ENCODE peak calls at places on chromosome 10, in four cellular contexts. S is K562, B is HepG2, Q is H1. K is an unnamed sample.
A peak's percentile ranks its signal among the peaks of the same experiment; 100 is the strongest.

GRCh38 chr10:118444016-118444415 is 101.9 kb upstream of the FAM204A start:
- DNase-seq in S (no peak), B (no peak), Q (no peak), K (no peak)

GRCh38 chr10:117878626-117879025 is 168.1 kb downstream of the RAB11FIP2 start:
- DNase-seq in S (no peak), B (no peak), Q (no peak), K (no peak)

GRCh38 chr10:59337254-59337653 is 25.1 kb downstream of the FAM13C start:
- DNase-seq in S (no peak), B (peak; percentile 21), Q (no peak), K (no peak)

GRCh38 chr10:11035318-11035920 is 17.7 kb downstream of the CELF2 start:
- DNase-seq in S (no peak), B (no peak), Q (no peak), K (no peak)

GRCh38 chr10:82394122-82394521 is 519.1 kb downstream of the NRG3 start:
- DNase-seq in S (no peak), B (no peak), Q (no peak), K (no peak)

GRCh38 chr10:102994551-102995295 is 76.6 kb downstream of the CNNM2 start:
- DNase-seq in S (no peak), B (no peak), Q (no peak), K (no peak)

GRCh38 chr10:102395677-102396197 is at the start of gene NFKB2:
- DNase-seq in S (no peak), B (no peak), Q (no peak), K (no peak)

GRCh38 chr10:101564490-101564991 is 23.5 kb downstream of the POLL start:
- DNase-seq in S (no peak), B (no peak), Q (no peak), K (no peak)

GRCh38 chr10:8130973-8131911 is 76.8 kb downstream of the GATA3 start:
- DNase-seq in S (no peak), B (no peak), Q (no peak), K (peak; percentile 54)

GRCh38 chr10:77890097-77890496 is 36.5 kb downstream of the DLG5 start:
- DNase-seq in S (peak; percentile 60), B (no peak), Q (peak; percentile 84), K (no peak)

GRCh38 chr10:21523557-21524008 is 1.9 kb downstream of the SKIDA1 start:
- DNase-seq in S (no peak), B (peak; percentile 54), Q (no peak), K (no peak)

GRCh38 chr10:44517635-44518034 is 132.7 kb upstream of the CXCL12 start:
- DNase-seq in S (peak; percentile 50), B (peak; percentile 10), Q (peak; percentile 66), K (no peak)

GRCh38 chr10:528173-529165 is 161.0 kb downstream of the DIP2C start:
- DNase-seq in S (no peak), B (no peak), Q (no peak), K (no peak)

GRCh38 chr10:12067336-12067735 is 1.4 kb upstream of the DHTKD1 start:
- DNase-seq in S (no peak), B (no peak), Q (no peak), K (no peak)

GRCh38 chr10:49322371-49323170 is 23.6 kb downstream of the C10orf71 start:
- DNase-seq in S (no peak), B (no peak), Q (peak; percentile 39), K (no peak)

DNA sequence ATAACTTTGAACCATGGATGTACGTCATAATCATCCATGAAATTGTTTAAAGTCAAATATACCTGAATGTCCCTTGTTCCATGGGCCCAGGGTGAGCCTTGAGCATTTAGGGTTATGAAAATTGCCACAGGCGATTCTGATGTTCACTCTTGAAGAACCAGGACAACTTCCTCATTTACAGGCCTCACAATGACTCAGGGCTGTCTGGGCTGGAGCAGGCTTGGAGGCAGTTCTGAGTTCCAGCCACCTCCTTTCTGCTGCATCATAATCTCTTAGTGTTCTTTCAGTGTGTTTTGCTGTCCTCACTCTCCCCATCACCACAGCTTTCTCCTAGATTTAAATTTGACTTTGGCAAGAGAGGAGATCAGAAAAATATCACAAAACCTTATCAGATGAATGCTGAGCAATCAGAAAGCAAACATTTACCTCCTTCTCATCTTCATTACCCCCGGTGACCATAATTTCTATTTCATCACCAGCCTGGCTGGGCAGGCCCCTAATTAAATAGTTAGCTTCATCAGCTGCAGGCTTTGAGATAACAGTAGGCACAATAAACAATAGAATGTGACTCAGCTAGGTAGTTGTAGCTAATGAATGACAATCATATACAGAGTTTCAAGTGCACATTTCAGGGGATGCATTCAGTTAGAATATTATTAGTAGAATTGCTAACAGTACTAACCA is 571.0 kb downstream of the SH2D4B start:
- DNase-seq in S (no peak), B (no peak), Q (no peak), K (peak; percentile 46)
- TF ChIP-seq ATF2 in S (no peak), B (no peak), Q (no peak), K (no peak)

DNA sequence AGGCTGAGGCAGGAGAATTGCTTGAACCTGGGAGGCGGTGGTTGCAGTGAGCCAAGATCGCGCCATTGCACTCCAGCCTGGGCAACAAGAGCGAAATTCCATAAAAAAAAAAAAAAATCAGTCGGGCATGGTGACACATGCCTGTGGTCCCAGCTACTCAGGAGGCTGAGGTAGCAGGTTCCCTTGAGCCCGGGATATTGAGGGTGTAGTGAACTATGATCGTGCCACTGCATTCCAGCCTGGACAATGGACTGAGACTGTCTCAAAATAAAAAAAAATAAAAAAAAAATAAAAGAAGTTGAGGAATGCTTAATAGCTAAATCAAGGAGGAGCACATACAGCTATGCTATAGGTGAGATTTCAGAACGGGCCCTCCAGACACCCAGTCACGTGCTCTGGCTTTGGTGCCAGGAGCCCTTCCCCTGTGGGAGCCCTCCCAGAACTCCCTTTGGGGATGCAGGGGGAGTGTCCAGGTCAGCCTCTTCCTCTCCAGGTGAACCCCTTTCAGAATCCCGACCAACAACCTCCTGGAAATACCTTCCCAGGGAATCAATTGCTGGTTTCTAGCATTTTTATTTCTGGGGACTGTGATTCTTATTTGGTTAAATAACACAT is 42.9 kb upstream of the CTBP2 start:
- DNase-seq in S (no peak), B (no peak), Q (no peak), K (no peak)
- TF ChIP-seq SRF in S (no peak), B (no peak), Q (no peak), K (no peak)

DNA sequence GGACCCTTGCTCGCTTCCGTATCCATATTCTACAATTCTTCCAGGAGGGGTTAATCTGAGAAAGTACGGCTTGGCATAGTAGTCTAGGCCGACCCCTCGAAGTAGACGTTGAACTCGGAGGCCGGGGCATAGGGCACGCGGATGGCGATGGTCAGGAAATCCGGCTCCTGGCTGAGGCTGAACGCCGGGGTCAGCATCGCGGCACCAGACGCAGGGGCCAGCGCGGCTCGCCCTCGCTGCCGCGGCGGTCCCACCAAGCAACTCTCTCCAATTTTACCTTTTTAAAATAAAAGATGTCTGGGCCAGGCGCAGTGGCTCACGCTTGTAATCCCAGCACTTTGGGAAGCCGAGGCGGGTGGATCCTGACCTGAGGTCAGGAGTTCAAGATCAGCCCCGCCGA is 7.3 kb upstream of the SGMS1 start:
- DNase-seq in S (no peak), B (no peak), Q (no peak), K (no peak)
- TF ChIP-seq SIN3A in S (no peak), B (no peak), Q (no peak), K (no peak)

GRCh38 chr10:32713560-32713959 is 244.5 kb downstream of the ITGB1 start:
- DNase-seq in S (no peak), B (peak; percentile 6), Q (no peak), K (no peak)
- TF ChIP-seq ATF2 in S (no peak), B (no peak), Q (no peak), K (no peak)

DNA sequence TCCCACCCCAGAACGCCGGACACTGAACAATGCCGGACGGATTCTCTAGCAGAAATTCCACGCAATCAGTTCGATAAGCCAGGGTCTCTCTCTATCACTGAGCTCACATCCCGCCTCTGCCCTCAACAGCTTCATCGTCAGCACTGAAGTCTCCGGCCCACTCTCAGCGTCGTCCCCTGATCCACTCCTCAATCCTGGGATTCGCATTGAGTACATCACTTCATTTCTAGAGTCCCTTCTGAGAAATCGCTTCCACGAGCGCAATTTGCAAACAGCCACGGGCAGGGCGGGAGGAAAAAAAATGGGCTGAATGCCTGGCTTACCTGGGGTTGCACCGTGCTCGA is 357 bp downstream of the YME1L1 start:
- DNase-seq in S (no peak), B (peak; percentile 16), Q (no peak), K (no peak)
- TF ChIP-seq SRF in S (no peak), B (no peak), Q (no peak), K (no peak)

GRCh38 chr10:91000470-91000869 is 79.6 kb upstream of the ANKRD1 start:
- DNase-seq in S (no peak), B (no peak), Q (no peak), K (no peak)

GRCh38 chr10:90998733-90999511 is 78.0 kb upstream of the ANKRD1 start:
- DNase-seq in S (no peak), B (no peak), Q (no peak), K (no peak)

GRCh38 chr10:90997670-90998069 is 76.8 kb upstream of the ANKRD1 start:
- DNase-seq in S (no peak), B (no peak), Q (no peak), K (no peak)

GRCh38 chr10:90999512-91000172 is 78.8 kb upstream of the ANKRD1 start:
- DNase-seq in S (no peak), B (no peak), Q (no peak), K (peak; percentile 54)

GRCh38 chr10:91000985-91001384 is 80.1 kb upstream of the ANKRD1 start:
- DNase-seq in S (peak; percentile 11), B (no peak), Q (no peak), K (no peak)
- TF ChIP-seq SIN3A in S (no peak), B (no peak), Q (no peak), K (no peak)

GRCh38 chr10:132464256-132465192 is 67.5 kb downstream of the PWWP2B start:
- DNase-seq in S (no peak), B (no peak), Q (no peak), K (no peak)
- TF ChIP-seq ATF2 in S (no peak), B (no peak), Q (no peak), K (no peak)

DNA sequence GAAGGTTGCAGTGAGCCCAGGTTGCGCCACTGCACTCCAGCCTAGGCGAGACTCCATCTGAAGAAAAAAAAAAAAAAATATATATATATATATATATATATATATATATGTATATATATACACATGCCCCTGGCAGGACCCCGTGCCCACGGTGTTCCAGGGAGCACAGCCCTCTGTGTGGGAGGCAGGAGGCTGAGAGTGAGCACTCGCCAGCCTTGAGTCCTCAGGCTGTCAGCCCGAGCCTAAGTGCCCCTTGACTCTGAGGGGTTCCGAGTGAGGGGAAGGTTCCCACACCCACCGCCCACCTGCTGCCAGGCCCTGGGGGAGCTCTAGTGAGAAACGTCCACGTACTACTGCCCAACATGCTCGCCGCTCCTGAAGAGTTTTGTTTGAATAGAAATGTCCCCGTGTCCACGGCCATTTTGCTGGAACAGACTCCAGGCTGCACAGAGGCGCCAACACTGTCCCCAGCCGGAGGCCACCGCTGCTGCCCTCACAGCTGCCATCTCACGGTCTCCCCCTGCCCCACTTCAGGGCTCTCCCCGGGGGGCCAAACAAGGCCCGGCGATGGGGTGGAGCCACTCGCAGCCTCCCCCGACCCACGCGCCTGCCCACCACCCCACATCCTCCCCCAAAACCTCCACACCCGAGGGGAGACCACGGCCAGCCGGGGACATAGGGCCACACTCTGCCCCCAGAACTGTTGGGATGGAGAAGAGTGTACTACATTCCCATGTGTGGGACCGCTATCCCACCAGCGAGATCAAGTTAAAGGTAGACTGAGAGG is 62.8 kb upstream of the EBF3 start:
- DNase-seq in S (no peak), B (no peak), Q (no peak), K (no peak)
- TF ChIP-seq SRF in S (no peak), B (no peak), Q (no peak), K (no peak)